ENCODE peak calls at places on chromosomes 13 and 19, in five cellular contexts. V, X, F, I and H are unnamed samples. For H3K4me1, the result is how much of the 10 kb centered on the place peaks cover.

GRCh38 chr13:106105153-106105552 is 430.3 kb downstream of the EFNB2 start:
- DNase-seq in X (no peak), V (no peak), F (no peak), I (peak), H (no peak)

GRCh38 chr19:28972144-28972543 is 240.8 kb downstream of the UQCRFS1 start:
- DNase-seq in V (no peak), I (no peak), X (no peak), F (no peak), H (no peak)

GRCh38 chr19:40717325-40717879 is 490 bp downstream of the ITPKC start:
- DNase-seq in I (no peak), X (peak), V (peak), F (no peak), H (no peak)

GRCh38 chr19:30719991-30720329 is 347.8 kb downstream of the ZNF536 start:
- DNase-seq in X (no peak), I (no peak), F (peak), V (no peak), H (peak)

GRCh38 chr13:100803091-100803490 is 128.5 kb upstream of the TMTC4 start:
- DNase-seq in I (no peak), V (no peak), F (no peak), X (no peak), H (no peak)

GRCh38 chr13:41587490-41587889 is 130.1 kb downstream of the RGCC start:
- DNase-seq in I (no peak), F (no peak), X (no peak), V (no peak), H (no peak)

GRCh38 chr13:89375839-89376238 is 1704.7 kb downstream of the SLITRK5 start:
- DNase-seq in F (no peak), X (no peak), V (no peak), I (peak), H (no peak)

GRCh38 chr13:44013666-44014291 is 134.1 kb downstream of the LACC1 start:
- DNase-seq in V (no peak), I (peak), F (no peak), X (no peak), H (no peak)

GRCh38 chr13:32737111-32737571 is 150.9 kb downstream of the PDS5B start:
- DNase-seq in I (peak), X (no peak), F (no peak), V (no peak), H (no peak)

GRCh38 chr19:13888281-13888680 is 11.3 kb downstream of the NANOS3 start:
- DNase-seq in I (no peak), V (no peak), F (no peak), X (no peak), H (no peak)

GRCh38 chr13:20192470-20193141 is at the start of gene GJB2:
- DNase-seq in V (no peak), X (no peak), I (no peak), F (no peak), H (no peak)

GRCh38 chr19:46189971-46190335 is 39.6 kb upstream of the IGFL1 start:
- DNase-seq in V (no peak), X (no peak), F (no peak), I (no peak), H (no peak)

GRCh38 chr13:95937700-95938320 is 115.4 kb downstream of the UGGT2 start:
- DNase-seq in I (no peak), X (no peak), V (no peak), F (no peak), H (no peak)

GRCh38 chr19:11164879-11165406 is 9.4 kb upstream of the SPC24 start:
- DNase-seq in V (no peak), I (peak), F (peak), X (no peak), H (peak)

GRCh38 chr13:25848822-25849740 is 202.7 kb downstream of the SHISA2 start:
- DNase-seq in V (no peak), I (no peak), F (no peak), X (no peak), H (no peak)

GRCh38 chr13:90968510-90968909 is 379.0 kb upstream of the MIR17HG start:
- DNase-seq in F (no peak), I (no peak), V (no peak), X (no peak), H (no peak)

GRCh38 chr13:51844862-51845573 is at the start of gene TMEM272:
- DNase-seq in I (peak), F (no peak), X (no peak), V (peak), H (peak)

DNA sequence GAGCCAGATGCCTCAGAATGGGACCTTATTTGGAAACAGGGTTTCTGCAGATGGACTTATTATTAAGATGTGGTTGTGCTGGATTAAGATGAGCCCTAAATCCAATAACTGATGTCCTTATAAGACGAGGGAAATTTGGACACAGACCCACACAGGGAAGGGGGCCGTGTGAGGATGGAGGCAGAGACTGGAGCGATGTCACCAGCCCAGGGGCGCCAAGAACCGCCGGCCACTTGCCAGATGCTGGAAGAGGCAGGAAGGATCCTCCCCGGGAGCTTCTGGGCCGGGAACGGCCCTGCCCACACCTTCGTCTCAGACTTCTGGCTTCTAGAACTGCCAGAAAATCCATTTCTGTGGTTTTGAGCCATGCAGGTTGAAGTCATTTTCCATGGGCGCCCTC is 26.6 kb downstream of the GNG7 start:
- DNase-seq in V (no peak), I (no peak), X (no peak), F (no peak), H (no peak)
- TF ChIP-seq CTCF in V (no peak), I (no peak), X (no peak), F (no peak), H (no peak)

GRCh38 chr13:93900735-93901134 is 578.7 kb downstream of the DCT start:
- DNase-seq in X (no peak), F (no peak), I (no peak), V (no peak), H (no peak)
- H3K27ac ChIP-seq in X (no peak), F (no peak), I (no peak), V (no peak), H (no peak)

DNA sequence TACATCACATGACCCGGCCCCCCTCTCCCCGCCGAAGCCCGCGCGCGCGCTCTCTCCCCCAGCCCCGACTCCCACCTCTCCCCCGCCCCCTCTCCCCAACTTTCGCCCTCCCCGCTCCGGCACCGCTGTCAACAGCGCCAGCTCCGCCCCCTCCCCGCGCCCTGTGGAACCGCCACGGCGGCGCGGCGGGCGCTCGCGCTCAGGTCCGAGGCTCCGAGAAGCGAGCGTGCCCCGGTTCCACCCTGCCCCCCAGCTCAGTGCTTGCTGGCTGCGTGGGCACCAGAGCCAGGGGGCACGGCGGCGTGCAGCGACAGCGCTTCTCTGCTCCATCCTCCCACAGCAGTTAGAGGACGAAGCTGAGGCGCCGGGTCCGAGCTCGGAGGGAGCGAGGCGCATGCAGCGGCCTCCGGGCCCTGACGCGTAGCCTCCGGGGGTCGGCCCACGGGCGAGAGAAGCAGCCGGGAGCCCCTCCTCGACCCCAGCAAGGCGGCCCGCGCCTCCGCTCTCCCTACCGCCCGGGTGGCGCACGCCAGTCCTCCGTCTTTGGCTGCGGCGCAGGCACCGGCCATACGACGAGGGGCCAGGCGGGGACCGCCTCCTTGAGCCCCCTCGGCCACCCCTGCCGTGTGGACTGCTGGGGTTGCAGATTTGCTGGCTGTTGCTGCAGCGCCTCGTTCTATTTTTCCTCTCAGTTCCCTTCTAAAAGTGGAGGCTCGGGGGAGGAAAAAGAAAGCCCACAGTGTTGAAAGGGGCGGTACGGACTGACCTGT is 109.5 kb downstream of the KCNRG start:
- DNase-seq in F (peak), X (peak), V (no peak), I (no peak), H (peak)
- H3K4me1 ChIP-seq in F (under half), X (under half), V (under half), I (under half), H (under half)

DNA sequence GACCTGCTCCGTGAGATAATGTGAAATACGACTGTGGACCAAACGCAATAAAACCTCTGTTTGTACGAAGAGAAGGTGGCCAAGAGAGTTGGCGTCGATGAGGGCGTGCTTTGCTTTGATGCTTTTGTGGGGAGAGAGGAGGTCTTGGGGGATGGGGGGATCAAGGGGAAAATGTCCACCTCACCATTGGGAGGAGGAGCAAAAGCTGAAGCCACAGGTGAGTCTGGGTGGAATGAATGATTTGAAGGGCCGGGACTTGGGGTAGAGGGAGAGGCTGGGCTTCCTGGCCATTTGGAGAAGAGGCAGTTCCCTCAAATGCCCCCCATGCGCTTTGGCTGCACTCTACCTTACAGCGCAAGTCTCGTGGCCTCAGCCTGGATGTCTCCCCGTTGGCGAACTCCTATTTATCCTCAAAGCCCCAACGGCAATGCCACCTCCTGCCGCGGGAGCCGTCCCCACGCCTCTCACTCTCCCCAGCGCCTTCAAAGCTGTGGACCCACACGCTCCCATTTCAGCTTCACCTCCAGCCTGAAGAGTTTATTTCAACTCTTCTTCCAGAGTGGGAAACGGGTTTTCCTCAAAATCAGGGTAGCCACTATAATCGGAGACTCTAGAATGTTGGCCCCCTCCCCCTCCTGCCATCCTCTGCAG is 787 bp upstream of the ABCA7 start:
- DNase-seq in I (no peak), X (no peak), V (no peak), F (no peak), H (peak)
- TF ChIP-seq CTCF in I (no peak), X (no peak), V (no peak), F (no peak), H (no peak)

GRCh38 chr19:15936950-15937349 is 2.6 kb upstream of the CYP4F11 start:
- DNase-seq in X (no peak), V (no peak), I (no peak), F (no peak), H (no peak)

GRCh38 chr19:15937771-15938170 is 3.4 kb upstream of the CYP4F11 start:
- DNase-seq in V (no peak), F (no peak), X (no peak), I (no peak), H (no peak)

GRCh38 chr19:15936173-15936572 is 1.8 kb upstream of the CYP4F11 start:
- DNase-seq in F (no peak), V (no peak), X (no peak), I (no peak), H (no peak)

GRCh38 chr19:15935167-15935702 is 906 bp upstream of the CYP4F11 start:
- DNase-seq in F (no peak), X (no peak), I (no peak), V (no peak), H (no peak)

GRCh38 chr19:15934332-15935078 is at the start of gene CYP4F11:
- DNase-seq in X (peak), V (peak), F (peak), I (no peak), H (peak)
- H3K27ac ChIP-seq in X (no peak), V (peak), F (no peak), I (no peak), H (no peak)

GRCh38 chr13:98483636-98484288 is 93.1 kb downstream of the STK24 start:
- DNase-seq in V (no peak), I (peak), F (no peak), X (no peak), H (no peak)
- H3K4me1 ChIP-seq in V (half or more), I (under half), F (under half), X (under half), H (half or more)

GRCh38 chr19:35824150-35824549 is 11.5 kb upstream of the PRODH2 start:
- DNase-seq in V (no peak), F (no peak), X (no peak), I (no peak), H (no peak)

GRCh38 chr19:35818445-35818844 is 5.8 kb upstream of the PRODH2 start:
- DNase-seq in X (no peak), F (no peak), I (no peak), V (no peak), H (no peak)

GRCh38 chr19:35816846-35817245 is 4.2 kb upstream of the PRODH2 start:
- DNase-seq in I (no peak), V (no peak), X (no peak), F (no peak), H (no peak)

DNA sequence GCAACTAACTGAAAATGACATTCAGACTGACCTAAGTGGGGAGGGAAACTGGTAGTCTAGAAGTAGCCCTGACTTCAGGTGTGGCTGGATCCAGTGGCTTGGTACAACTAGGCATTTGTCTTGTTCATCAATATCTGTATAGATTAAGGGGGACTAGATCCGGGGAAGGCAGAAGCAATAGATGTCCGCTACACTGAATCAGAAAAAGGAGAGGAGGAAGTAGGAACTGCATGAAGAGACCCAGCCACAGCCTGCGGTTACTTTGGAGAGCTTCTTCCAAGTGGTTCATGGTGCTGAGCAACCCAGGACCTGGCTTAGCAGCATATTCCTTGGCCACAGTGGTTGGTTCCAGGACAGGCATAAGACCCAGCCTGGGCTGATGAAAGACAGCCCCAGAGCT is 9.9 kb upstream of the PRODH2 start:
- DNase-seq in F (no peak), I (no peak), X (no peak), V (no peak), H (no peak)
- TF ChIP-seq CTCF in F (no peak), I (no peak), X (no peak), V (no peak), H (no peak)

GRCh38 chr13:110506396-110506795 is 55.1 kb downstream of the RAB20 start:
- DNase-seq in F (no peak), I (no peak), X (no peak), V (no peak), H (no peak)

GRCh38 chr13:110505594-110505993 is 55.9 kb downstream of the RAB20 start:
- DNase-seq in V (no peak), F (no peak), I (no peak), X (no peak), H (no peak)

GRCh38 chr13:110506859-110507566 is 54.5 kb downstream of the RAB20 start:
- DNase-seq in I (peak), V (peak), F (peak), X (peak), H (peak)

GRCh38 chr13:110509478-110509926 is 52.0 kb downstream of the RAB20 start:
- DNase-seq in I (no peak), F (no peak), X (no peak), V (no peak), H (no peak)

GRCh38 chr13:110507678-110508381 is 53.7 kb downstream of the RAB20 start:
- DNase-seq in V (peak), I (no peak), F (peak), X (peak), H (no peak)
- H3K27ac ChIP-seq in V (peak), I (no peak), F (peak), X (peak), H (peak)